ENCODE peak calls at places on chromosomes 3 and 15, in seven cellular contexts. A is bronchial epithelial cell, X is GM20000, T is astrocyte of the cerebellum, D is tibial nerve, E is B cell, F is heart left ventricle. Q is an unnamed sample.

GRCh38 chr3:126157083-126157768 is 23.2 kb downstream of the ALDH1L1 start:
- DNase-seq in A (no peak), X (no peak), T (no peak), D (no peak), E (no peak), F (no peak), Q (no peak)

GRCh38 chr3:113136071-113136470 is 75.3 kb upstream of the BOC start:
- DNase-seq in A (peak), X (no peak), T (no peak), D (no peak), E (peak), F (no peak), Q (no peak)

GRCh38 chr3:38153221-38153620 is 12.1 kb upstream of the OXSR1 start:
- DNase-seq in A (no peak), X (no peak), T (no peak), D (no peak), E (no peak), F (no peak), Q (no peak)

GRCh38 chr15:39406485-39406884 is 174.4 kb upstream of the THBS1 start:
- DNase-seq in A (no peak), X (no peak), T (no peak), D (no peak), E (no peak), F (no peak), Q (no peak)

GRCh38 chr3:33417051-33417673 is 23.0 kb downstream of the UBP1 start:
- DNase-seq in A (peak), X (no peak), T (no peak), D (no peak), E (no peak), F (no peak), Q (no peak)

GRCh38 chr15:77738038-77738370 is 105.3 kb upstream of the LINGO1 start:
- DNase-seq in A (no peak), X (no peak), T (no peak), D (no peak), E (no peak), F (no peak), Q (no peak)

GRCh38 chr3:148518520-148518919 is 179.2 kb upstream of the AGTR1 start:
- DNase-seq in A (no peak), X (no peak), T (no peak), D (no peak), E (no peak), F (no peak), Q (no peak)

GRCh38 chr15:73930371-73930770 is 4.1 kb downstream of the LOXL1 start:
- DNase-seq in A (no peak), X (no peak), T (peak), D (no peak), E (no peak), F (peak), Q (no peak)

GRCh38 chr3:177620073-177620472 is 422.8 kb upstream of the TBL1XR1 start:
- DNase-seq in A (no peak), X (no peak), T (no peak), D (no peak), E (no peak), F (no peak), Q (no peak)

GRCh38 chr3:107604057-107604802 is 81.5 kb downstream of the BBX start:
- DNase-seq in A (no peak), X (no peak), T (no peak), D (no peak), E (no peak), F (no peak), Q (no peak)

GRCh38 chr3:89238836-89239235 is 131.4 kb downstream of the EPHA3 start:
- DNase-seq in A (no peak), X (no peak), T (no peak), D (no peak), E (no peak), F (no peak), Q (no peak)

GRCh38 chr3:11074007-11074406 is 80.3 kb upstream of the HRH1 start:
- DNase-seq in A (no peak), X (no peak), T (no peak), D (no peak), E (no peak), F (no peak), Q (no peak)

GRCh38 chr3:49609314-49609713 is 55.0 kb downstream of the BSN start:
- DNase-seq in A (no peak), X (no peak), T (no peak), D (no peak), E (no peak), F (no peak), Q (no peak)

GRCh38 chr3:149452036-149452435 is 22.5 kb upstream of the TM4SF4 start:
- DNase-seq in A (no peak), X (no peak), T (no peak), D (no peak), E (no peak), F (no peak), Q (no peak)

GRCh38 chr15:88651293-88651692 is 12.5 kb downstream of the ISG20 start:
- DNase-seq in A (no peak), X (no peak), T (no peak), D (no peak), E (no peak), F (no peak), Q (no peak)

GRCh38 chr15:25385986-25386385 is 52.8 kb downstream of the UBE3A start:
- DNase-seq in A (no peak), X (no peak), T (no peak), D (no peak), E (no peak), F (no peak), Q (no peak)

GRCh38 chr3:171309906-171310359 is 150.3 kb downstream of the TNIK start:
- DNase-seq in A (peak), X (no peak), T (no peak), D (no peak), E (no peak), F (no peak), Q (no peak)

GRCh38 chr3:124663690-124664089 is 66.6 kb upstream of the UMPS start:
- DNase-seq in A (peak), X (no peak), T (no peak), D (no peak), E (no peak), F (no peak), Q (no peak)

GRCh38 chr3:153173758-153174516 is 11.9 kb downstream of the RAP2B start:
- DNase-seq in A (peak), X (no peak), T (no peak), D (no peak), E (no peak), F (no peak), Q (no peak)
- TF ChIP-seq CTCF in A (no peak), X (no peak), T (no peak), D (no peak), E (no peak), F (no peak), Q (no peak)

GRCh38 chr3:29646042-29646441 is 365.2 kb downstream of the RBMS3 start:
- DNase-seq in A (no peak), X (no peak), T (no peak), D (no peak), E (no peak), F (no peak), Q (no peak)

GRCh38 chr3:29644956-29645661 is 364.2 kb downstream of the RBMS3 start:
- DNase-seq in A (no peak), X (no peak), T (no peak), D (no peak), E (no peak), F (no peak), Q (no peak)

GRCh38 chr3:29642393-29643033 is 361.6 kb downstream of the RBMS3 start:
- DNase-seq in A (peak), X (no peak), T (peak), D (no peak), E (no peak), F (peak), Q (no peak)

GRCh38 chr3:29643034-29643425 is 362.2 kb downstream of the RBMS3 start:
- DNase-seq in A (no peak), X (no peak), T (no peak), D (no peak), E (no peak), F (no peak), Q (no peak)

DNA sequence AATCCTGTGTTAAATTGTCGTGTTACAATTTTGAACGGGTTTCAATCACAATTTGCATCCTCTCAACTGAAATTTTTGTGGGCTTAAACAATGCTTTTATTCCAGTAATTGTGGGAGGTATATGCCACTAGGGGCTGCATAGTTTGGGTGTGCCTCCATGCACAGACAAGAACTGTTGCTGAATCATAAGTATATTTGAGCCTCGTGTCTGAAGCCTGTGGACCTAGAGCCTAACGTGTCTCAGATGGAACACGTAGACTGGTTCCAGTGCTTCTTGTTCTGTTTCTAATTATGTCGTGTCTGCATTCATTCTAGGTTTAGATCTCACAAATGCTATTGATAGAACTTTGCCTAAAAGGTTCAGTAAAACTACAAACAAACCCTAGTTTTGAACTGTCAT is 363.4 kb downstream of the RBMS3 start:
- DNase-seq in A (no peak), X (no peak), T (no peak), D (no peak), E (no peak), F (peak), Q (no peak)
- TF ChIP-seq CTCF in A (no peak), X (no peak), T (no peak), D (no peak), E (no peak), F (no peak), Q (no peak)

DNA sequence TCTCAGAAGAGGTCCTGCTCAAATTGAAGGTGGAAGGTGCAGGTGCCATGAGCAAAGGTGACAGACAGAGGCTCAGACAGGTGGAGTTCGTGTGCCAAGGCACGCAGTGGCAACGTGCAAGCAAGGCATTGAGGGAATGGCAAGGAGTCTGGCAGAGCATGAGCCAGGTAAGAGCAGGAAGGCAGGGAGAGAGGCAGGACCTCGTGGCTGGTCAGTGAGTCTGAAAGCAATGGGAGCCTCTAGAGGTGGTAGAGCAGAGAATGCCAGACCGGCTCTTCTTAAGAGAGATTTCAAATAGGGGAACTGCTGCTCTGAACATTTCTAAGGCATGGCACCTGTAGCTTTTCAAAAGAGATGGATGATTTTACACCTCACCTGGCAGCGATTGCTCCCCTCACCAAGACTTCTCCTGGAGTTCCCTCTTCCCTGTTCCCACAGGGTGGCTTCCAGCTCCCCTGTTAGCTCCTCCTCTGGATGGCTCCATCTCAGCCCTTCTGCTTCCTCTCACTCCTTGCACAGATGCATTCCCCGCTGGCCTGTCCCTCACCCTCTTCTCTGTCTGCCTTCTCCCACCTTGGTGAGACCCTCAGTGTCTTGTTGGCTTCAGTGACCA is 2.7 kb downstream of the MYO5C start:
- DNase-seq in A (no peak), X (no peak), T (no peak), D (no peak), E (no peak), F (no peak), Q (no peak)
- TF ChIP-seq CTCF in A (no peak), X (no peak), T (no peak), D (no peak), E (no peak), F (no peak), Q (no peak)

DNA sequence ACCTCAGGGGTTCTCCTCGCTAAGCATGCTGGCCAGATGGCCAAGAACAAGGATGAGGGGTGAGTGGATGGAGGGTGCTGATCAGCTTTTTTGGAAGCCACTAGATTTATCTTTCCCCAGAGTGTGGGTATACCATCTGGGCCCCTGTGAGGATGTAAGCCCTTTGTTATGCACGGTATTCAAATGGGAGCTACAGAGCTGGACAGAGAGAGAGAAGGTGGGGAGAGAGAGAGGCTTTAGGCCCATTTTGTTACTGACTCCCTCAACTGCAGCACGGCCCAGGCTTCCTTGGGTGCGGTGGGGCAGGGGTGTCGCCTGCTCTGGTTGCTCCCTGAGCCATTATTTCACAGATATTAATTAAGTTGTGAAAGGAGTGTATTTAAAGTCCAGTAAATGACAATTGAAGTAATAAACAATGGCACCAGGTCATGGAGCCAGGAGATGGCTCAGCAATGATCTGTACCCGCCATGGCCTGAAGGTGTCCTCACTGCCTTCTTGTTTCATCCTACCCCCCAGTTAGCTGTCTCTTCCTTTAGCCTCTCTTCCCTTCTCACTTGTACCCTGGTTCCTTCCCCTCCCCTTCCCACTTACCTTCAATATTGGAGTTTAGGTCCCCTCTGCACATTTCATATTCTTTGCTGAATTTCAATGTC is 158.0 kb downstream of the CLSTN2 start:
- DNase-seq in A (no peak), X (peak), T (no peak), D (no peak), E (no peak), F (no peak), Q (no peak)
- TF ChIP-seq CTCF in A (peak), X (peak), T (no peak), D (no peak), E (no peak), F (no peak), Q (no peak)

GRCh38 chr15:57525581-57525980 is 66.1 kb upstream of the MYZAP start:
- DNase-seq in A (no peak), X (no peak), T (no peak), D (no peak), E (no peak), F (no peak), Q (no peak)

GRCh38 chr15:57526615-57527014 is 65.1 kb upstream of the MYZAP start:
- DNase-seq in A (no peak), X (no peak), T (no peak), D (no peak), E (no peak), F (no peak), Q (no peak)

GRCh38 chr15:57528940-57529565 is 62.7 kb upstream of the MYZAP start:
- DNase-seq in A (no peak), X (no peak), T (no peak), D (no peak), E (no peak), F (no peak), Q (no peak)

GRCh38 chr15:57526076-57526475 is 65.6 kb upstream of the MYZAP start:
- DNase-seq in A (no peak), X (no peak), T (no peak), D (no peak), E (no peak), F (no peak), Q (no peak)

GRCh38 chr15:57527382-57528091 is 64.2 kb upstream of the MYZAP start:
- DNase-seq in A (peak), X (peak), T (peak), D (peak), E (peak), F (no peak), Q (no peak)
- TF ChIP-seq CTCF in A (peak), X (peak), T (peak), D (peak), E (peak), F (peak), Q (peak)